ENCODE peak calls at places on chromosomes 7 and 10, in four cellular contexts. H is AG10803, E is suprapubic skin, N is B cell. D is an unnamed sample.

GRCh38 chr7:102275123-102275703 is 11.5 kb upstream of the SH2B2 start:
- DNase-seq in H (no peak), N (no peak), E (no peak), D (no peak)

GRCh38 chr7:2517004-2517403 is 2.6 kb upstream of the LFNG start:
- DNase-seq in N (no peak), H (peak), E (no peak), D (peak)

GRCh38 chr10:69226919-69227450 is 6.9 kb downstream of the HKDC1 start:
- DNase-seq in N (no peak), H (no peak), E (no peak), D (no peak)

GRCh38 chr7:124275411-124275810 is 242.5 kb upstream of the TMEM229A start:
- DNase-seq in N (no peak), H (no peak), E (no peak), D (no peak)

GRCh38 chr7:135802697-135803096 is 54.1 kb upstream of the FAM180A start:
- DNase-seq in H (no peak), E (no peak), N (no peak), D (no peak)

GRCh38 chr10:44370731-44371248 is 14.1 kb downstream of the CXCL12 start:
- DNase-seq in E (no peak), N (no peak), H (no peak), D (no peak)

GRCh38 chr10:93697207-93697606 is 5.2 kb downstream of the FRA10AC1 start:
- DNase-seq in E (no peak), H (no peak), N (no peak), D (no peak)

GRCh38 chr7:91055219-91055618 is 209.0 kb upstream of the FZD1 start:
- DNase-seq in N (no peak), E (no peak), H (no peak), D (no peak)

GRCh38 chr10:48494073-48494472 is 110.8 kb downstream of the ARHGAP22 start:
- DNase-seq in E (no peak), H (no peak), N (no peak), D (no peak)

GRCh38 chr7:158595068-158595467 is 7.4 kb upstream of the PTPRN2 start:
- DNase-seq in H (peak), N (no peak), E (no peak), D (no peak)

GRCh38 chr10:86363833-86364511 is 2.6 kb downstream of the GRID1 start:
- DNase-seq in N (peak), E (peak), H (no peak), D (no peak)

GRCh38 chr10:111486346-111486745 is 409.5 kb downstream of the ADRA2A start:
- DNase-seq in E (no peak), H (no peak), N (no peak), D (no peak)

GRCh38 chr10:109456566-109457361 is 466.5 kb downstream of the XPNPEP1 start:
- DNase-seq in H (no peak), E (no peak), N (no peak), D (no peak)

GRCh38 chr10:73413108-73413527 is 740 bp downstream of the ANXA7 start:
- DNase-seq in E (no peak), N (peak), H (no peak), D (no peak)

GRCh38 chr7:48389977-48390376 is 218.7 kb downstream of the ABCA13 start:
- DNase-seq in E (no peak), H (peak), N (no peak), D (no peak)

GRCh38 chr10:125068406-125068805 is 92.0 kb downstream of the CTBP2 start:
- DNase-seq in H (no peak), E (no peak), N (no peak), D (no peak)

GRCh38 chr7:127437772-127438330 is 45.3 kb upstream of the ZNF800 start:
- DNase-seq in N (no peak), E (no peak), H (peak), D (peak)

GRCh38 chr7:158276414-158277218 is 311.0 kb downstream of the PTPRN2 start:
- DNase-seq in H (no peak), E (peak), N (no peak), D (no peak)

GRCh38 chr10:97425964-97426775 is at the start of gene PGAM1:
- DNase-seq in N (peak), H (peak), E (peak), D (peak)
- TF ChIP-seq CTCF in N (peak), H (peak), E (peak), D (peak)

GRCh38 chr7:27942711-27943110 is 202.7 kb downstream of the TAX1BP1 start:
- DNase-seq in E (no peak), N (no peak), H (no peak), D (no peak)
- TF ChIP-seq CTCF in E (no peak), N (no peak), H (no peak), D (no peak)

GRCh38 chr7:4749798-4750197 is 25.6 kb upstream of the AP5Z1 start:
- DNase-seq in E (no peak), H (no peak), N (no peak), D (no peak)
- TF ChIP-seq CTCF in E (no peak), H (no peak), N (no peak), D (no peak)

GRCh38 chr10:126474031-126474430 is 85.8 kb upstream of the ADAM12 start:
- DNase-seq in H (no peak), N (no peak), E (no peak), D (no peak)

GRCh38 chr10:126479280-126479679 is 91.0 kb upstream of the ADAM12 start:
- DNase-seq in E (no peak), N (no peak), H (no peak), D (no peak)

GRCh38 chr10:126480648-126481047 is 92.4 kb upstream of the ADAM12 start:
- DNase-seq in H (no peak), N (no peak), E (no peak), D (no peak)

GRCh38 chr10:126478600-126478999 is 90.3 kb upstream of the ADAM12 start:
- DNase-seq in H (no peak), E (no peak), N (no peak), D (no peak)

GRCh38 chr10:126476256-126476655 is 88.0 kb upstream of the ADAM12 start:
- DNase-seq in E (no peak), N (no peak), H (peak), D (no peak)
- TF ChIP-seq CTCF in E (no peak), N (no peak), H (peak), D (no peak)

DNA sequence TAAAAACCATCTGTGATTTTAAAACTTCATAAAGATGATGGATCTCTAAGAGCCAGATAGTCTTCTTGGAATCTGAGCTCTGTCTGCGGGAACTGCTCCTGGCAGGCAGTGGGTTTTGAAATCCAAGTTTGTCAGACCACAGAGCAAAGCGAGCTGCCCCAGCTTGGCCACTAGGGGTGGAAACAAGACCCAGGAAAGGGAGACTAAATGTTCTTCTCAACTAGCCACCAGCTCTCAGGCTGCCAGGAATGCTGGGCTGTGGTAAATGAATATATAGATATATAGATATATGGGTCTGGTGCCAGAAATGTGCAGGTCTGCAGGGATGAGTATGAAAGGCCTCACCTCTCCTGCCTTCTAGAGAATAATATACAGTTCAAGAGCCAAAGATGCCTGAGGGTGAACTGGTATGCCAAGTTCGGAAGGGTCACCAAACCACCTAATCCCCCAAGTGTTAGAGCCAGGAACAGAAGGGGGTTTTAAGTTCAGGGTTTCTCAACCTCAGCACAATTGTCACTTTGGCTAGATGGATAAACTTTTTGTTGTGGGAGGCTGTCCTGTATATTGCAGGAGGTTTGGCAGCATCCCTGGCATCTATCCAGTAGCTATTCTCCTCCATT is 208.7 kb downstream of the KCNMA1 start:
- DNase-seq in H (peak), E (no peak), N (no peak), D (peak)
- TF ChIP-seq CTCF in H (peak), E (peak), N (peak), D (peak)